ENCODE peak calls at places on chromosomes 5 and 9, in nine cellular contexts. M, Y, J, R, V, P, A, E and H are unnamed samples.

GRCh38 chr9:130453487-130453886 is 8.7 kb downstream of the ASS1 start:
- DNase-seq in Y (no peak), R (peak), E (no peak), M (no peak), A (peak), P (no peak), J (peak), V (no peak), H (no peak)

GRCh38 chr9:11144750-11145149 is 531.9 kb upstream of the PTPRD start:
- DNase-seq in A (no peak), R (no peak), J (no peak), P (no peak), Y (no peak), M (no peak), V (no peak), E (no peak), H (no peak)

GRCh38 chr9:87793292-87793691 is 67.4 kb downstream of the CTSL start:
- DNase-seq in E (no peak), R (no peak), Y (no peak), V (peak), A (peak), M (no peak), J (no peak), P (no peak), H (peak)

GRCh38 chr5:40754381-40755092 is 1.2 kb downstream of the TTC33 start:
- DNase-seq in V (no peak), R (no peak), P (no peak), A (no peak), Y (no peak), M (no peak), J (peak), E (no peak), H (peak)

GRCh38 chr9:127229691-127230417 is 34.7 kb upstream of the GARNL3 start:
- DNase-seq in J (no peak), P (no peak), Y (no peak), M (no peak), V (no peak), R (no peak), A (no peak), E (no peak), H (no peak)

GRCh38 chr5:1111727-1112289 is at the start of gene SLC12A7:
- DNase-seq in M (peak), A (peak), V (peak), E (peak), Y (no peak), P (no peak), J (peak), R (peak), H (no peak)

GRCh38 chr5:31106742-31107546 is 86.5 kb upstream of the CDH6 start:
- DNase-seq in Y (no peak), J (no peak), E (no peak), A (no peak), P (no peak), V (no peak), R (no peak), M (no peak), H (no peak)

GRCh38 chr5:120151181-120151580 is 312.9 kb upstream of the PRR16 start:
- DNase-seq in A (no peak), Y (no peak), P (no peak), R (no peak), V (no peak), E (no peak), J (no peak), M (no peak), H (no peak)

GRCh38 chr5:157100140-157100679 is 8.6 kb downstream of the HAVCR2 start:
- DNase-seq in R (no peak), M (no peak), A (no peak), V (no peak), Y (no peak), J (no peak), P (peak), E (no peak), H (peak)

GRCh38 chr5:149521739-149522373 is 29.4 kb downstream of the CSNK1A1 start:
- DNase-seq in Y (no peak), R (no peak), P (no peak), E (no peak), V (no peak), J (no peak), M (no peak), A (no peak), H (no peak)

GRCh38 chr5:77628840-77629552 is 9.5 kb downstream of the OTP start:
- DNase-seq in Y (no peak), A (no peak), E (peak), M (no peak), V (no peak), J (no peak), R (peak), P (no peak), H (no peak)

GRCh38 chr5:124871299-124871698 is 124.9 kb upstream of the ZNF608 start:
- DNase-seq in P (no peak), V (no peak), R (no peak), A (no peak), Y (no peak), M (no peak), J (peak), E (no peak), H (no peak)

GRCh38 chr9:127926961-127927456 is 3.6 kb downstream of the PIP5KL1 start:
- DNase-seq in R (no peak), V (no peak), Y (no peak), J (no peak), M (no peak), P (no peak), E (no peak), A (no peak), H (no peak)

GRCh38 chr9:122346478-122347347 is 24.1 kb upstream of the PTGS1 start:
- DNase-seq in V (peak), A (no peak), J (peak), M (peak), R (peak), P (no peak), Y (no peak), E (peak), H (no peak)

GRCh38 chr9:131621551-131622321 is 76.4 kb downstream of the PRRT1B start:
- DNase-seq in M (no peak), V (no peak), J (no peak), Y (no peak), A (no peak), P (peak), E (no peak), R (no peak), H (peak)

GRCh38 chr5:133869675-133869978 is 98.8 kb downstream of the C5orf15 start:
- DNase-seq in Y (no peak), E (no peak), M (no peak), P (no peak), R (peak), J (no peak), A (no peak), V (no peak), H (no peak)

GRCh38 chr9:70587143-70587710 is 172.8 kb upstream of the KLF9 start:
- DNase-seq in M (no peak), E (no peak), P (no peak), V (no peak), A (no peak), R (no peak), J (peak), Y (no peak), H (no peak)

GRCh38 chr5:143613329-143613728 is 198.6 kb upstream of the HMHB1 start:
- DNase-seq in Y (no peak), V (no peak), A (no peak), J (no peak), P (no peak), M (no peak), R (no peak), E (no peak), H (no peak)

GRCh38 chr5:138459311-138459710 is 6.0 kb upstream of the EGR1 start:
- DNase-seq in E (no peak), M (no peak), R (no peak), V (no peak), A (no peak), J (peak), P (no peak), Y (no peak), H (peak)

GRCh38 chr5:75616961-75617660 is 5.9 kb downstream of the ANKDD1B start:
- DNase-seq in V (no peak), M (no peak), Y (no peak), R (no peak), E (no peak), J (no peak), P (no peak), A (no peak), H (no peak)

GRCh38 chr9:133403766-133404439 is 13.9 kb downstream of the REXO4 start:
- DNase-seq in J (peak), M (peak), P (no peak), A (peak), V (peak), R (peak), E (peak), Y (peak), H (peak)

GRCh38 chr5:172821340-172821985 is 12.6 kb upstream of the ERGIC1 start:
- DNase-seq in E (no peak), Y (no peak), A (no peak), J (no peak), V (no peak), P (no peak), R (no peak), M (no peak), H (no peak)

GRCh38 chr5:172817664-172818063 is 16.4 kb upstream of the ERGIC1 start:
- DNase-seq in V (no peak), M (no peak), E (no peak), A (no peak), R (no peak), Y (no peak), P (no peak), J (no peak), H (no peak)

GRCh38 chr5:172818081-172818480 is 16.0 kb upstream of the ERGIC1 start:
- DNase-seq in Y (no peak), R (no peak), E (no peak), J (no peak), P (no peak), M (no peak), V (no peak), A (no peak), H (no peak)

GRCh38 chr5:172819569-172819968 is 14.5 kb upstream of the ERGIC1 start:
- DNase-seq in P (no peak), Y (no peak), R (no peak), V (no peak), A (no peak), J (no peak), M (no peak), E (no peak), H (no peak)

DNA sequence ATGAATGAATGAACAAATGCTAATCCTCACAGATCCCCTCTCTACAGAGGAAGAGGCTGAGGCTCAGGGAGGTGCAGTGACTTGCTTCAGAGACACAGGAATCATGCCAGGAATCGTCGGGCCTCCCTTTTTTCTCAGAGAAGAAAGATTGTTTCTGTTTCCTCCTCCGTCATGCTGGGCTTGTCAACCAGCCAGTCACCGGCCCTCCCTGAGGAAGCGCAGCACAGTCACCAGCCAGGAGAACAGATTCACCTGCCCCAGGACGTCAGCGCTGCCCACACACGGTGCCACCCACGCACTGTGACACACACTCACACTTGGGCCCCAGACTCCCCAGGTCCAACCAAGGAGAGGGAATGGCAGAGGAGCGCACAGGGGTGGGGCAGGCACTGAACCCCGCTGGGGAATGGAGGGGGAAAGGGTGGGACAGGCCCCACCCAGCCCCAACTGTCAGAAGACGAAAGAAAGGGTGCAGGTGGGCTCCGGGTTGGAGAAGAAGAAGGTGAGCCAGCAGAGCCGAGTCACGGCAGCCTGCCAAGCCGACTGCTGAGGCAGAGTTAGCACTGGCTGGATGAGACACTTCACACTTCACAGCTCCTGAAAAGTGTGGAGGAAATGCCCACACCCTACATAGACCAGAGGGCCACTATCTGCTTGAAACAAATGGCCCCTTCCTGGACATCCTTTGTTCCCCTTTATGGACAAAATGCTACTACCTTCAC is 13.8 kb upstream of the ERGIC1 start:
- DNase-seq in P (no peak), R (no peak), E (no peak), J (no peak), V (no peak), A (peak), M (no peak), Y (peak), H (no peak)
- TF ChIP-seq MAX in P (no peak), R (no peak), E (no peak), J (no peak), V (no peak), A (no peak), M (no peak), Y (no peak), H (no peak)

GRCh38 chr5:114191441-114191840 is 170.4 kb upstream of the KCNN2 start:
- DNase-seq in V (no peak), A (no peak), E (no peak), Y (no peak), R (no peak), J (no peak), P (no peak), M (no peak), H (no peak)

DNA sequence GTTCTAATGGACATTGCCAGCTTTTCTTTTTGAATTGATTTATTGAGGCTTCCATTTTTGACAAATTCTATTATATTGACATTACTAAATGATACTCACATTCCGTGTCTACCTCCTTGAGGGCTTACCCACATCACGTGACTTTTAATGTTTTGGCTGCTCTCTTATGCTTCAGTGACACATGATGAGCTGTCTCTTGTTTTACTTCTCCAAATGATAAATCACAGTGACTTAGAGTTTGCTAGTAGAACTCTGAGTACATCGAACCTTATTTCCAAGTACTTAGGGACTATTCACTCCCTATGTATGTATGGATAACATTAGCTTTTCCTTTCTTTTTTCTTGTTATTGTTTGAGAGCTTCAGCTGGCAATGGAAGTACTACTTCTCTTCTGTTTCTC is 169.8 kb upstream of the KCNN2 start:
- DNase-seq in A (no peak), M (no peak), R (no peak), J (no peak), Y (no peak), E (no peak), P (no peak), V (no peak), H (no peak)
- TF ChIP-seq MAX in A (no peak), M (no peak), R (no peak), J (no peak), Y (no peak), E (no peak), P (no peak), V (no peak), H (no peak)

GRCh38 chr5:147483961-147484707 is 25.7 kb downstream of the DPYSL3 start:
- DNase-seq in M (no peak), R (peak), Y (no peak), J (peak), A (no peak), P (no peak), E (no peak), V (no peak), H (no peak)

GRCh38 chr5:147483197-147483790 is 26.6 kb downstream of the DPYSL3 start:
- DNase-seq in Y (no peak), P (no peak), J (peak), R (no peak), A (no peak), E (no peak), M (no peak), V (no peak), H (no peak)

GRCh38 chr5:147484708-147485020 is 25.2 kb downstream of the DPYSL3 start:
- DNase-seq in E (no peak), M (no peak), A (no peak), Y (no peak), P (no peak), J (no peak), V (no peak), R (no peak), H (no peak)

GRCh38 chr5:147485814-147486213 is 24.1 kb downstream of the DPYSL3 start:
- DNase-seq in P (no peak), A (no peak), V (no peak), E (no peak), Y (no peak), M (no peak), R (no peak), J (no peak), H (no peak)

DNA sequence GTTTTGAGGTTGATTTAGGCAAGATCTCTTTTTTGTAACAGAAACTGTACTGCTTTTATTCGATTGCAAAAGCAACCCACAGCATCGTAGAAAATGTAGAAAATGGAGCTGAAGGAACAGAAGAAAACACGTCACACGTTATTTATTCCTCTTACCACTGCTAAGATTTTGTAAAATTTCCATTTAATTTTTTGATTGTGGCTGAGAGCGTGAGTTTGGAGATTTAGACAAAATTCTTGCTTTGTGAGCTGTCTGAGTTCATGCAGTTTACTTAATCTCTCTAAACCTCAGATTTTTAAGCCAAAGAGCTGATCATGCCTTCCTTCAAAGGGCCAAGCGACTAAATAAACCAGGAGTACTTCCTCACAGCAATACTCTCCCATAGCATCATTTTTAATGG is 24.8 kb downstream of the DPYSL3 start:
- DNase-seq in Y (no peak), P (no peak), V (no peak), M (no peak), E (no peak), R (no peak), A (no peak), J (no peak), H (no peak)
- TF ChIP-seq MAX in Y (no peak), P (no peak), V (no peak), M (no peak), E (no peak), R (no peak), A (no peak), J (no peak), H (no peak)

DNA sequence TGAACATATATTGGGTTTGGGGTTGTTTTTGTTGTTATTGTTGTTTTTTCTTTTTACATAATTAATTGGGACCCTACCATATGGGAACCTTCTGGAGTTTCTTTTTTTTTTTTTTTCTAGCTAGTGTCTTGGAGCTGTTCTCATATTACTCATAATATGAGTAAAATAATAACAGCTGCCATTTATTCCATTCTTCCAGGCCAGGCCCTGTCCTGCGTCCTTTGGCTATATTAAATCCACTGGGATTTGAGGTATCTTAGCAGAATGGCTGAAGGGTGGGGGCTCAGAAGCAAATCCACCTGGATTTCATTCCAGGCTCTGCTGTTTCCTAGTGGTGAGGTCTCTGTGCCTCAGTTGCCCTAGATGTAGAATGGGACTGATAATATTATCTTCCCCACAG is 47.2 kb upstream of the RPL26L1 start:
- DNase-seq in P (no peak), V (no peak), J (no peak), A (no peak), M (no peak), E (no peak), Y (no peak), R (no peak), H (no peak)
- TF ChIP-seq MAX in P (no peak), V (no peak), J (no peak), A (no peak), M (no peak), E (no peak), Y (no peak), R (no peak), H (no peak)